ENCODE peak calls at places on chromosomes 12 and 14, in nine cellular contexts. X is SK-N-SH; Y is endothelial cell of umbilical vein; P is CD8-positive, alpha-beta T cell; H is pancreas; S is astrocyte of the cerebellum; K is fibroblast of lung; Z is thyroid gland; G is MM.1S. C is an unnamed sample.

GRCh38 chr12:75960086-75960910 is 71.3 kb downstream of the PHLDA1 start:
- DNase-seq in S (no peak), Y (no peak), P (no peak), G (peak), H (peak), X (no peak), Z (no peak), K (no peak), C (no peak)

GRCh38 chr14:63896278-63896720 is 43.5 kb downstream of the SYNE2 start:
- DNase-seq in Y (peak), G (no peak), K (peak), Z (peak), H (peak), P (no peak), S (peak), X (peak), C (no peak)

GRCh38 chr12:49609059-49609874 is 3.8 kb upstream of the FAM186B start:
- DNase-seq in X (no peak), Z (peak), H (no peak), G (no peak), K (no peak), S (no peak), Y (no peak), P (no peak), C (no peak)

GRCh38 chr12:70584332-70584731 is 52.9 kb downstream of the PTPRB start:
- DNase-seq in P (no peak), G (no peak), S (no peak), H (no peak), K (no peak), Y (no peak), Z (no peak), X (no peak), C (no peak)

GRCh38 chr12:10243803-10244520 is 31.3 kb downstream of the GABARAPL1 start:
- DNase-seq in H (no peak), X (no peak), Y (no peak), P (no peak), K (no peak), S (no peak), G (peak), Z (no peak), C (peak)

GRCh38 chr12:92378682-92379479 is 233.2 kb upstream of the BTG1 start:
- DNase-seq in X (no peak), P (no peak), Z (no peak), Y (no peak), K (no peak), H (no peak), G (no peak), S (no peak), C (no peak)

GRCh38 chr12:13124661-13125505 is 21.4 kb upstream of the GSG1 start:
- DNase-seq in H (no peak), P (no peak), X (no peak), G (no peak), S (no peak), Y (peak), Z (no peak), K (peak), C (no peak)

GRCh38 chr14:32703246-32703645 is 235.4 kb upstream of the NPAS3 start:
- DNase-seq in H (no peak), P (no peak), X (no peak), K (peak), Y (peak), G (no peak), Z (no peak), S (peak), C (no peak)

GRCh38 chr12:110983811-110984210 is 63.4 kb upstream of the MYL2 start:
- DNase-seq in Z (no peak), P (no peak), Y (no peak), S (no peak), H (no peak), G (no peak), K (no peak), X (no peak), C (no peak)

GRCh38 chr14:21455592-21455911 is 371 bp downstream of the CHD8 start:
- DNase-seq in S (no peak), G (no peak), X (no peak), P (no peak), K (no peak), Y (no peak), Z (no peak), H (no peak), C (no peak)

GRCh38 chr14:69439516-69440270 is 41.2 kb downstream of the SLC39A9 start:
- DNase-seq in Y (no peak), G (no peak), S (no peak), H (no peak), X (no peak), Z (no peak), K (no peak), P (no peak), C (no peak)

GRCh38 chr12:2489266-2489665 is 305.5 kb upstream of the FKBP4 start:
- DNase-seq in G (no peak), Y (no peak), X (no peak), S (no peak), K (no peak), H (no peak), P (no peak), Z (no peak), C (no peak)

GRCh38 chr14:30885840-30886740 is 11.7 kb downstream of the COCH start:
- DNase-seq in H (no peak), P (no peak), Z (no peak), Y (no peak), S (peak), K (peak), G (no peak), X (no peak), C (no peak)

GRCh38 chr14:22071001-22071400 is 397.4 kb upstream of the OR4E1 start:
- DNase-seq in H (no peak), P (peak), X (no peak), K (no peak), S (no peak), G (peak), Z (no peak), Y (no peak), C (no peak)

DNA sequence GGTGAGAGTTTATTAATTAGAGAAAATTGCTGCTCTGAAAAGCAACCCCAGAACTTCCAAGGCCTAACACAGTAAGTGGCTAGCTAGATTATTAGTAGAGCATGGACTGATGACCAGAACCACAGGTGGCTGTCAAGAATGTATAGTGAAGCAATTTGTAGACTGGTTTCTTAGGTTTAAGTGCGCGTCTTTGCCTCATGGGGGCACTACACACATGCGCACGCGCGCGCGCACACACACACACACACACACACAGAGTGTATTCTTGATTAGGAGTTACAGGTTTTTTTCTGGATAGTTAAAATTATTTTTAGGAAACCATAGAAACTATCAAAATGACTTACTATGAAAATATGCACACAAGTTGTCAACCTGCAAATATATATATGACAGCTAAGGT is 66.5 kb downstream of the BHLHE41 start:
- DNase-seq in K (no peak), X (no peak), Z (no peak), H (no peak), Y (no peak), S (no peak), G (no peak), P (no peak), C (no peak)
- TF ChIP-seq CTCF in K (no peak), X (peak), Z (no peak), H (no peak), Y (no peak), S (no peak), G (peak), P (no peak), C (peak)

DNA sequence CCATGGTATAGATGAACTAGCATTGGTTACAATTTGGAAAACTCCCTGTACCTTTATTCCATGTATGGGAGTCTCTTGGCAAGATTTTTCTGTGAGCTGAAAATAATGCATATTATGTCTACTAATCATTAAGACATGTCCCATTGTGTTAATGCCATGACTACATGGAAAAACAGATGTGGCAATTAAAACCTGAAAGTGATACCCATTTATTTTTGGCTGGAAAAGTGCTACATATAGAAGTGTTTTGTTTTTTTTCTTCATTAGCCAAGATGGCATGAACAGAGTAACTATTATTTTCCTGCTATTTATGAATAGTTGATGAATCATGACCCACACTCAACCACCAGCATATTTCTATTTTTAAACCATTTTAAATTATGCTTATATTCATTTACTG is 58.2 kb downstream of the ALG10B start:
- DNase-seq in S (no peak), G (no peak), K (no peak), P (no peak), Z (no peak), X (no peak), Y (no peak), H (no peak), C (no peak)
- TF ChIP-seq CTCF in S (no peak), G (no peak), K (no peak), P (no peak), Z (no peak), X (no peak), Y (no peak), H (no peak), C (no peak)

DNA sequence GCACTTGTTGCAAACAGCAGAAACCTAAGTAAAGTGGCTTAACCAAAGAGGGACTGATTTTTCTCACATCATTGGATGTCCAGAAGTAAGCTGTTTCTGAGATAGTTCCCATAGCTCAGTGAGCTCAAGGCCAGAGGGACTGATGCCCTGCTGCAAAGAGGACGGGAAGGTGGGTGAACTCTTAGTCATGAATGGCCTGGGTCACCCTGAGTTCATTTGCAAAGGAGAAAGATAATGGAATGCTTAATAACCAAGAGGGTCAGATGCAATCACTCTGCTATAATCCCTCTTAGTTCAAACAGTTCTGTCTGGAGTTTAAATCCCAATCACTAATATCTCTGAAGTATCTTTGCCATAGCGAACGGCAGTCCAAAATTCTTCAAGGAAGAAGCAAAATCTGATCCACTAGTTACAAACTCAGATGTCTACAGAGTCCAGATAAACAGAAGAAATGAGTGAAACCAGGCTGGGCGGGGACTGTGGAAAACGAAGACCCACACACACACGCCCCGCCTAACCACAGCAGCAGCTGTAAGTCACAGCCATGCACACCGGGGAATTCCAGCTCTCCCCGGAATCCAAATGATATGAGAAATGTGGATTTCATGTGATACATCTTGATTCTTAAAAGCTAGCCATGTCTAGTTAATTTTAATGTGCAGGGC is 289.5 kb downstream of the TMEM132D start:
- DNase-seq in K (no peak), H (no peak), X (no peak), G (peak), Z (no peak), S (no peak), Y (no peak), P (no peak), C (no peak)
- TF ChIP-seq CTCF in K (no peak), H (no peak), X (no peak), G (no peak), Z (no peak), S (no peak), Y (no peak), P (no peak), C (no peak)

DNA sequence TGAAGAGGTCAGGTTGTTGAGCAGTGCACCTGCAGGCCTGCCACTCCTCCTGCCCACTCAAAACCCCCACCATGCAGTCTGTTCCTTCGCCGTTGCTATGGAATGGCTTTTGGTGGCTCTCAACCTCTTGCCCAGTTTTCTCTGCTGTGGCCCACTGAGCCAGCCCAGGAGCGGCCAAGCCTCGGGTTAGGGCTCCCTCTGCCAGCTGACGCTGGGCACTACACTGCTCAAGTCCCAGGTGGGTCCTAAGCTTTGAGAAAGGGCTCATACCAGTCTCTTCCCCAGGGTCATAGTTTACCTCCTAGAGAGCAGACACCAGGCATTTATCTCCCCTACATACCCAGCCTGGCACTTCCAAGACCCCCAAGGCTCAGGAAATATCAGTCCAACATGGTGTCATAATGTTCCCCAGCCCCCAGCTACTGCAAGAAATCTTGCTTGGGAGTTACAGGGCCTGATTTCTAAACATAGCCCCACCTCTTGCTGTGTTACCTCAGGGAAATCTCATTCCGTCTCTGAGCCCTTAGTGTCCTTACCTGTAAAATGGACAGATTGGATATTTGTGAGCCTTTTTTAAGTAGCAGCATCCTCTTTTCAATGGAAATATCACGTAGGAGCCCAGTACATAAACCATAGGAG is 59.4 kb downstream of the TSPAN11 start:
- DNase-seq in G (peak), X (peak), Z (peak), S (peak), K (peak), Y (peak), H (no peak), P (no peak), C (peak)
- TF ChIP-seq CTCF in G (peak), X (peak), Z (peak), S (peak), K (peak), Y (peak), H (no peak), P (no peak), C (peak)

DNA sequence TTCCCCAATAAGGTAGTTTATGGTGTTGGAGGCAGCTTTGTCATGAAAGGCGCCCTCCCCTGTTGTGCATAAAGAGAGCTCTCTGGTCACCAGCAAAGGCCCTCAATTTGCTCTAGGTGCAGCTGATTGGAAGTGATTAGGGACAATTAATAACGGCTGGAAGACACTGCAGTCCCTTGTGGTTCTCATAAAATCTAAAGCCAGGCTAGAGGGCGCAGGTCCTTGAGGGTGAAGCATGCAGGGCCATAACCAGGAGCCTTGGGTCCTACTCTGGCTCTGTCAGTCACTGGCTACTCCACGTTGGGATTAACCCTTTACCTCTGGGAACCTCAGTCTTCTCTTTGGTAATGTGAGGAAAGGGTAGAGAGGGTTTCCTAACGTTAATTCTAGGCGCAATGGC is 1.9 kb downstream of the DAAM1 start:
- DNase-seq in H (peak), X (peak), G (no peak), Y (no peak), S (no peak), K (no peak), Z (no peak), P (no peak), C (peak)
- TF ChIP-seq CTCF in H (no peak), X (peak), G (peak), Y (no peak), S (no peak), K (peak), Z (no peak), P (no peak), C (peak)

GRCh38 chr12:66851134-66851533 is 172.3 kb upstream of the GRIP1 start:
- DNase-seq in K (no peak), Z (no peak), X (no peak), G (no peak), S (no peak), H (no peak), Y (no peak), P (no peak), C (peak)

DNA sequence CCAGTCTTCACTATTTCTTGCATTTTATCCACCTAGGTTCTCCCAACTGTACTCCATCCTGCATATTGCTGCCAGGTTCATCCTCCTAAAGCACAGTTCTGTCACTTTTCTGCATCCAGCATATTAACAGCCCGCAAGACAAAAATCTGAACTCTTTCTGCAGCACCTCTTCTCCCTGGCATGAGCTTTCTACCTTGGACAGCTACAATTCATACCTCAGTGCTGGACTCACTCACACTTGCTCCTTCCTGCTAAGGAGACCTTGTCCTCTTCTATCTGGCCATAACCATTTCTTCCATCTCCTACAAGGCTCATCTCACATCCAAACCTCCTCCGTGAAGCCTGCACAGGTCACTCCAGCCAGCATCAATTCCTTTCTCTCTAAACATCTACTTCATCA is 170.1 kb upstream of the GRIP1 start:
- DNase-seq in X (no peak), S (peak), G (no peak), Y (no peak), H (no peak), K (no peak), P (no peak), Z (no peak), C (no peak)
- TF ChIP-seq CTCF in X (no peak), S (no peak), G (no peak), Y (no peak), H (no peak), K (no peak), P (no peak), Z (no peak), C (no peak)

GRCh38 chr12:106107566-106107965 is 31.2 kb downstream of the NUAK1 start:
- DNase-seq in H (no peak), X (no peak), S (no peak), K (no peak), Y (peak), P (no peak), G (no peak), Z (no peak), C (no peak)

GRCh38 chr12:106109168-106109910 is 29.4 kb downstream of the NUAK1 start:
- DNase-seq in K (no peak), P (no peak), Z (no peak), X (no peak), G (no peak), Y (no peak), S (no peak), H (no peak), C (no peak)

GRCh38 chr12:106106892-106107291 is 31.9 kb downstream of the NUAK1 start:
- DNase-seq in K (no peak), P (no peak), G (no peak), H (no peak), S (no peak), X (no peak), Y (peak), Z (no peak), C (no peak)

GRCh38 chr12:106106129-106106566 is 32.6 kb downstream of the NUAK1 start:
- DNase-seq in Z (no peak), S (no peak), G (no peak), P (no peak), X (peak), Y (no peak), H (no peak), K (no peak), C (no peak)

GRCh38 chr12:106108187-106108816 is 30.5 kb downstream of the NUAK1 start:
- DNase-seq in G (no peak), K (peak), Y (no peak), S (peak), P (no peak), X (no peak), Z (no peak), H (no peak), C (no peak)
- TF ChIP-seq CTCF in G (no peak), K (no peak), Y (no peak), S (peak), P (no peak), X (peak), Z (no peak), H (no peak), C (no peak)

GRCh38 chr14:37591311-37591940 is 3.6 kb downstream of the FOXA1 start:
- DNase-seq in S (no peak), H (no peak), K (no peak), Z (no peak), X (no peak), Y (no peak), P (no peak), G (no peak), C (peak)
- TF ChIP-seq CTCF in S (no peak), H (no peak), K (no peak), Z (no peak), X (no peak), Y (no peak), P (no peak), G (no peak), C (no peak)

GRCh38 chr12:40502322-40502721 is 189.9 kb upstream of the CNTN1 start:
- DNase-seq in H (no peak), G (peak), K (no peak), Y (no peak), X (no peak), Z (no peak), P (no peak), S (no peak), C (no peak)
- TF ChIP-seq CTCF in H (no peak), G (no peak), K (no peak), Y (no peak), X (no peak), Z (no peak), P (no peak), S (no peak), C (no peak)

GRCh38 chr14:99036594-99037293 is 235.3 kb downstream of the BCL11B start:
- DNase-seq in H (no peak), Z (no peak), S (no peak), Y (no peak), G (no peak), X (no peak), K (no peak), P (no peak), C (no peak)

GRCh38 chr14:99039316-99040041 is 232.5 kb downstream of the BCL11B start:
- DNase-seq in Z (no peak), X (no peak), G (no peak), S (no peak), Y (no peak), K (no peak), H (no peak), P (no peak), C (no peak)

GRCh38 chr14:99038401-99038800 is 233.6 kb downstream of the BCL11B start:
- DNase-seq in P (no peak), Z (no peak), K (peak), Y (no peak), X (no peak), G (no peak), S (no peak), H (no peak), C (no peak)

GRCh38 chr14:99035712-99036593 is 236.0 kb downstream of the BCL11B start:
- DNase-seq in S (peak), Z (peak), G (no peak), Y (no peak), H (peak), P (no peak), K (peak), X (peak), C (no peak)

DNA sequence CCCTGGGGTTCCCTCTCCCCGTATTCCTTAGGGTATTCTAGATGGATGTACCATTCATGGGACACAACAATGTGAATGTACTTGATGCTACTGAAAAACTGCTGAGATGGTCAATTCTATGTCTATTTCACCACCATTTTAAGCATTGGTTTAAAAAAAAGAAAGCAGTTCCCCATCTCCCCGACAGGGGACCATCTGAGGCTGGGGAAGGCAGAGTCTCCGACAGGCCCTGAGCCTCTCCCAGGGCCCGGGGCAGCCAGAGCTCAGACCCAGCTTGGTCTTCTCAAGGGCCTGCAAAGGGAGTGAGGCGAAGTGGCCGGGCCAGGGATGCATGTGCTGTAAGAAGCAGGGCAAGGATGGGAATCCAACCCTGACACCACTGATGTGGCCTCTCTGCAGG is 234.2 kb downstream of the BCL11B start:
- DNase-seq in Y (no peak), G (no peak), Z (no peak), P (no peak), X (no peak), S (no peak), K (no peak), H (no peak), C (no peak)
- TF ChIP-seq CTCF in Y (no peak), G (no peak), Z (no peak), P (no peak), X (peak), S (peak), K (peak), H (no peak), C (no peak)